ENCODE peak calls at places on chromosomes 1 and 21, in five cellular contexts. F is Calu3; J is suprapubic skin; Y is GM03348; V is stimulated activated CD8-positive, alpha-beta memory T cell treated with anti-CD3 and anti-CD28 coated beads, Interleukin-12 subunit alpha, Interleukin-12 subunit beta, amount 100 ng/mL, for 4 hours. P is an unnamed sample.

GRCh38 chr1:17596651-17597509 is 57.4 kb downstream of the ARHGEF10L start:
- DNase-seq in J (no peak), Y (no peak), F (no peak), V (no peak), P (no peak)

GRCh38 chr1:211605034-211605433 is 26.1 kb upstream of the SLC30A1 start:
- DNase-seq in J (no peak), Y (no peak), V (no peak), F (no peak), P (no peak)

GRCh38 chr1:158496379-158496778 is 24.4 kb downstream of the OR10R2 start:
- DNase-seq in V (no peak), Y (no peak), F (no peak), J (no peak), P (no peak)

GRCh38 chr1:87402192-87403046 is 73.7 kb downstream of the LMO4 start:
- DNase-seq in Y (peak), J (no peak), V (no peak), F (no peak), P (no peak)

GRCh38 chr1:10236405-10237156 is 26.2 kb downstream of the KIF1B start:
- DNase-seq in V (no peak), F (no peak), J (no peak), Y (peak), P (no peak)

GRCh38 chr1:73034255-73034654 is 751.9 kb upstream of the NEGR1 start:
- DNase-seq in J (no peak), F (no peak), Y (no peak), V (no peak), P (no peak)

GRCh38 chr1:201537467-201537866 is 1.5 kb upstream of the NAV1 start:
- DNase-seq in J (no peak), V (no peak), Y (no peak), F (no peak), P (no peak)

GRCh38 chr1:53638641-53639035 is 100.3 kb downstream of the GLIS1 start:
- DNase-seq in J (peak), F (no peak), V (no peak), Y (no peak), P (no peak)

GRCh38 chr1:11502516-11502915 is 23.6 kb downstream of the DISP3 start:
- DNase-seq in F (no peak), Y (no peak), V (no peak), J (peak), P (no peak)

GRCh38 chr21:45839274-45839673 is 142.3 kb upstream of the COL6A1 start:
- DNase-seq in V (no peak), F (no peak), J (no peak), Y (no peak), P (no peak)

GRCh38 chr1:201400257-201401230 is 1.4 kb upstream of the LAD1 start:
- DNase-seq in F (no peak), J (no peak), Y (no peak), V (no peak), P (no peak)

GRCh38 chr1:36771222-36771621 is 263.1 kb downstream of the GRIK3 start:
- DNase-seq in Y (no peak), F (no peak), J (no peak), V (no peak), P (no peak)

GRCh38 chr1:173202430-173203145 is 4.5 kb downstream of the TNFSF4 start:
- DNase-seq in J (no peak), V (no peak), F (peak), Y (peak), P (peak)

GRCh38 chr1:155124503-155125463 is 2.9 kb upstream of the EFNA1 start:
- DNase-seq in J (no peak), Y (no peak), V (no peak), F (peak), P (no peak)

GRCh38 chr1:185450917-185451316 is 133.9 kb upstream of the IVNS1ABP start:
- DNase-seq in F (no peak), V (no peak), Y (no peak), J (no peak), P (no peak)

GRCh38 chr1:76921590-76921989 is 54.3 kb downstream of the ST6GALNAC5 start:
- DNase-seq in V (no peak), F (no peak), Y (no peak), J (no peak), P (no peak)

GRCh38 chr1:24418898-24419628 is 3.5 kb downstream of the NIPAL3 start:
- DNase-seq in Y (no peak), J (no peak), V (no peak), F (no peak), P (peak)

GRCh38 chr21:45949928-45950739 is 31.4 kb upstream of the COL6A1 start:
- DNase-seq in J (peak), Y (no peak), V (no peak), F (no peak), P (peak)

GRCh38 chr21:36150192-36150711 is 6.4 kb upstream of the DOP1B start:
- DNase-seq in F (no peak), V (no peak), J (no peak), Y (peak), P (no peak)

GRCh38 chr1:22517936-22518335 is 45.4 kb upstream of the EPHA8 start:
- DNase-seq in Y (no peak), F (no peak), J (no peak), V (no peak), P (no peak)

GRCh38 chr1:46193984-46194570 is 4.2 kb downstream of the POMGNT1 start:
- DNase-seq in F (no peak), J (no peak), Y (no peak), V (no peak), P (no peak)

GRCh38 chr1:221856188-221857093 is 114.6 kb upstream of the DUSP10 start:
- DNase-seq in Y (no peak), F (no peak), V (no peak), J (no peak), P (no peak)

GRCh38 chr1:36115200-36115669 is 9.8 kb downstream of the COL8A2 start:
- DNase-seq in J (no peak), V (no peak), F (no peak), Y (peak), P (no peak)

GRCh38 chr1:39857479-39857878 is 25.8 kb downstream of the TRIT1 start:
- DNase-seq in Y (no peak), V (no peak), J (no peak), F (no peak), P (no peak)

GRCh38 chr1:235100124-235100801 is 28.4 kb downstream of the TOMM20 start:
- DNase-seq in V (no peak), J (no peak), Y (no peak), F (no peak), P (no peak)

GRCh38 chr1:109214695-109215623 is 1.2 kb downstream of the SARS1 start:
- DNase-seq in Y (peak), J (no peak), F (peak), V (peak), P (no peak)

GRCh38 chr1:229271448-229272120 is 673 bp downstream of the RAB4A start:
- DNase-seq in V (peak), Y (peak), F (no peak), J (no peak), P (no peak)

GRCh38 chr21:39016740-39017315 is 166.4 kb downstream of the PSMG1 start:
- DNase-seq in V (no peak), J (no peak), Y (peak), F (no peak), P (no peak)

GRCh38 chr1:93566227-93566626 is 115.4 kb downstream of the BCAR3 start:
- DNase-seq in F (no peak), J (no peak), V (no peak), Y (no peak), P (no peak)

GRCh38 chr1:111515291-111516007 is 12.0 kb upstream of the ADORA3 start:
- DNase-seq in J (no peak), V (peak), F (no peak), Y (peak), P (peak)

GRCh38 chr1:209737118-209737505 is 18.7 kb upstream of the TRAF3IP3 start:
- DNase-seq in Y (no peak), J (no peak), V (no peak), F (no peak), P (no peak)

GRCh38 chr1:63984891-63985290 is 211.1 kb downstream of the ROR1 start:
- DNase-seq in V (no peak), Y (peak), F (no peak), J (no peak), P (no peak)

GRCh38 chr21:26385721-26386120 is 187.4 kb downstream of the CYYR1 start:
- DNase-seq in F (no peak), Y (peak), J (no peak), V (no peak), P (no peak)

GRCh38 chr1:114510235-114511047 is 562 bp downstream of the TRIM33 start:
- DNase-seq in J (peak), F (peak), V (peak), Y (peak), P (peak)

GRCh38 chr1:167663002-167663772 is 33.2 kb downstream of the RCSD1 start:
- DNase-seq in F (no peak), J (no peak), V (no peak), Y (peak), P (no peak)

GRCh38 chr1:54811739-54812655 is 10.9 kb upstream of the TTC22 start:
- DNase-seq in Y (no peak), V (no peak), J (peak), F (no peak), P (peak)

GRCh38 chr1:40866408-40866788 is 4.2 kb upstream of the CITED4 start:
- DNase-seq in Y (no peak), J (no peak), F (no peak), V (no peak), P (no peak)

GRCh38 chr1:203278087-203278884 is 27.0 kb upstream of the BTG2 start:
- DNase-seq in J (peak), V (no peak), F (no peak), Y (peak), P (peak)

GRCh38 chr1:52502789-52503188 is 50.1 kb downstream of the TUT4 start:
- DNase-seq in F (peak), Y (peak), J (no peak), V (no peak), P (no peak)

P was measured in lower leg skin.